ENCODE peak calls at places on chromosomes 2 and 18, in eight cellular contexts. One of them, this sample, is unnamed.

GRCh38 chr2:120456867-120457266 is 110.9 kb downstream of the INHBB start:
- DNase-seq in K562: no peak
- DNase-seq in stomach: no peak
- DNase-seq in esophagus squamous epithelium: no peak
- DNase-seq in body of pancreas: no peak
- DNase-seq in GM12878: no peak
- DNase-seq in IMR-90: no peak
- DNase-seq in adrenal gland: no peak
- DNase-seq in this sample: no peak

GRCh38 chr2:3246928-3247714 is 130.5 kb downstream of the EIPR1 start:
- DNase-seq in adrenal gland: no peak
- DNase-seq in body of pancreas: no peak
- DNase-seq in stomach: no peak
- DNase-seq in esophagus squamous epithelium: no peak
- DNase-seq in GM12878: no peak
- DNase-seq in K562: no peak
- DNase-seq in IMR-90: no peak
- DNase-seq in this sample: no peak

GRCh38 chr2:8413589-8414135 is 268.2 kb upstream of the ID2 start:
- DNase-seq in K562: no peak
- DNase-seq in GM12878: no peak
- DNase-seq in body of pancreas: peak
- DNase-seq in esophagus squamous epithelium: no peak
- DNase-seq in stomach: peak
- DNase-seq in IMR-90: peak
- DNase-seq in adrenal gland: no peak
- DNase-seq in this sample: no peak

GRCh38 chr2:46294185-46294836 is 2.9 kb upstream of the EPAS1 start:
- DNase-seq in stomach: no peak
- DNase-seq in adrenal gland: no peak
- DNase-seq in body of pancreas: no peak
- DNase-seq in esophagus squamous epithelium: no peak
- DNase-seq in K562: peak
- DNase-seq in IMR-90: no peak
- DNase-seq in GM12878: no peak
- DNase-seq in this sample: no peak

GRCh38 chr2:234690569-234691225 is 193.8 kb upstream of the ARL4C start:
- DNase-seq in stomach: no peak
- DNase-seq in esophagus squamous epithelium: no peak
- DNase-seq in K562: no peak
- DNase-seq in GM12878: no peak
- DNase-seq in IMR-90: peak
- DNase-seq in body of pancreas: no peak
- DNase-seq in adrenal gland: no peak
- DNase-seq in this sample: no peak

GRCh38 chr18:47558110-47558750 is 306.8 kb upstream of the SKOR2 start:
- DNase-seq in GM12878: peak
- DNase-seq in esophagus squamous epithelium: no peak
- DNase-seq in body of pancreas: no peak
- DNase-seq in IMR-90: no peak
- DNase-seq in stomach: no peak
- DNase-seq in K562: no peak
- DNase-seq in adrenal gland: no peak
- DNase-seq in this sample: no peak

GRCh38 chr2:23379220-23379695 is 5.7 kb upstream of the KLHL29 start:
- DNase-seq in esophagus squamous epithelium: no peak
- DNase-seq in stomach: no peak
- DNase-seq in K562: no peak
- DNase-seq in body of pancreas: no peak
- DNase-seq in adrenal gland: no peak
- DNase-seq in GM12878: peak
- DNase-seq in IMR-90: no peak
- DNase-seq in this sample: no peak

GRCh38 chr2:75560022-75560767 is 544 bp downstream of the EVA1A start:
- DNase-seq in K562: no peak
- DNase-seq in esophagus squamous epithelium: no peak
- DNase-seq in GM12878: no peak
- DNase-seq in body of pancreas: peak
- DNase-seq in IMR-90: peak
- DNase-seq in stomach: no peak
- DNase-seq in adrenal gland: no peak
- DNase-seq in this sample: no peak

GRCh38 chr2:240143801-240144648 is 3.6 kb upstream of the OTOS start:
- DNase-seq in adrenal gland: peak
- DNase-seq in body of pancreas: peak
- DNase-seq in IMR-90: peak
- DNase-seq in stomach: peak
- DNase-seq in K562: peak
- DNase-seq in GM12878: no peak
- DNase-seq in esophagus squamous epithelium: no peak
- DNase-seq in this sample: peak

GRCh38 chr2:86305195-86305975 is 32.0 kb downstream of the REEP1 start:
- DNase-seq in adrenal gland: no peak
- DNase-seq in stomach: no peak
- DNase-seq in K562: no peak
- DNase-seq in IMR-90: no peak
- DNase-seq in GM12878: no peak
- DNase-seq in esophagus squamous epithelium: no peak
- DNase-seq in body of pancreas: no peak
- DNase-seq in this sample: peak

GRCh38 chr2:219502618-219503017 is 3.9 kb downstream of the GMPPA start:
- DNase-seq in GM12878: no peak
- DNase-seq in adrenal gland: no peak
- DNase-seq in body of pancreas: no peak
- DNase-seq in esophagus squamous epithelium: no peak
- DNase-seq in stomach: no peak
- DNase-seq in IMR-90: no peak
- DNase-seq in K562: no peak
- DNase-seq in this sample: no peak

GRCh38 chr2:86747708-86748627 is 27.9 kb downstream of the RMND5A start:
- DNase-seq in GM12878: no peak
- DNase-seq in body of pancreas: peak
- DNase-seq in stomach: no peak
- DNase-seq in K562: no peak
- DNase-seq in IMR-90: peak
- DNase-seq in esophagus squamous epithelium: no peak
- DNase-seq in adrenal gland: no peak
- DNase-seq in this sample: no peak

GRCh38 chr18:13240060-13240725 is 21.6 kb downstream of the LDLRAD4 start:
- DNase-seq in adrenal gland: peak
- DNase-seq in body of pancreas: no peak
- DNase-seq in K562: no peak
- DNase-seq in GM12878: no peak
- DNase-seq in IMR-90: no peak
- DNase-seq in esophagus squamous epithelium: no peak
- DNase-seq in stomach: no peak
- DNase-seq in this sample: peak

GRCh38 chr2:79855264-79856006 is 342.6 kb downstream of the CTNNA2 start:
- DNase-seq in esophagus squamous epithelium: no peak
- DNase-seq in stomach: peak
- DNase-seq in K562: no peak
- DNase-seq in GM12878: no peak
- DNase-seq in adrenal gland: no peak
- DNase-seq in IMR-90: peak
- DNase-seq in body of pancreas: peak
- DNase-seq in this sample: no peak

GRCh38 chr2:3780477-3781402 is 77.4 kb downstream of the DCDC2C start:
- DNase-seq in body of pancreas: peak
- DNase-seq in esophagus squamous epithelium: no peak
- DNase-seq in GM12878: peak
- DNase-seq in IMR-90: peak
- DNase-seq in K562: peak
- DNase-seq in adrenal gland: peak
- DNase-seq in stomach: peak
- DNase-seq in this sample: peak

GRCh38 chr2:70089220-70089945 is 2.1 kb downstream of the PCBP1 start:
- DNase-seq in esophagus squamous epithelium: no peak
- DNase-seq in GM12878: no peak
- DNase-seq in IMR-90: no peak
- DNase-seq in K562: peak
- DNase-seq in adrenal gland: peak
- DNase-seq in stomach: peak
- DNase-seq in body of pancreas: peak
- DNase-seq in this sample: no peak

GRCh38 chr18:76686737-76687231 is 135.6 kb upstream of the ZNF236 start:
- DNase-seq in IMR-90: peak
- DNase-seq in GM12878: peak
- DNase-seq in stomach: peak
- DNase-seq in K562: no peak
- DNase-seq in body of pancreas: peak
- DNase-seq in adrenal gland: peak
- DNase-seq in esophagus squamous epithelium: no peak
- DNase-seq in this sample: peak

GRCh38 chr2:54966165-54966819 is 84.0 kb downstream of the RTN4 start:
- DNase-seq in K562: no peak
- DNase-seq in body of pancreas: no peak
- DNase-seq in IMR-90: no peak
- DNase-seq in esophagus squamous epithelium: no peak
- DNase-seq in GM12878: no peak
- DNase-seq in stomach: no peak
- DNase-seq in adrenal gland: no peak
- DNase-seq in this sample: no peak
- TF ChIP-seq CTCF in K562: no peak
- TF ChIP-seq CTCF in body of pancreas: no peak
- TF ChIP-seq CTCF in IMR-90: no peak
- TF ChIP-seq CTCF in esophagus squamous epithelium: no peak
- TF ChIP-seq CTCF in GM12878: no peak
- TF ChIP-seq CTCF in stomach: no peak
- TF ChIP-seq CTCF in adrenal gland: no peak
- TF ChIP-seq CTCF in this sample: no peak

GRCh38 chr2:133270550-133270949 is 297.7 kb downstream of the NCKAP5 start:
- DNase-seq in GM12878: no peak
- DNase-seq in IMR-90: no peak
- DNase-seq in esophagus squamous epithelium: no peak
- DNase-seq in K562: no peak
- DNase-seq in adrenal gland: no peak
- DNase-seq in stomach: no peak
- DNase-seq in body of pancreas: no peak
- DNase-seq in this sample: no peak

GRCh38 chr2:133271105-133271504 is 297.2 kb downstream of the NCKAP5 start:
- DNase-seq in stomach: no peak
- DNase-seq in IMR-90: peak
- DNase-seq in body of pancreas: no peak
- DNase-seq in esophagus squamous epithelium: no peak
- DNase-seq in K562: no peak
- DNase-seq in adrenal gland: no peak
- DNase-seq in GM12878: no peak
- DNase-seq in this sample: no peak

GRCh38 chr2:133266075-133266925 is 302.0 kb downstream of the NCKAP5 start:
- DNase-seq in body of pancreas: no peak
- DNase-seq in K562: no peak
- DNase-seq in stomach: peak
- DNase-seq in GM12878: no peak
- DNase-seq in adrenal gland: peak
- DNase-seq in IMR-90: no peak
- DNase-seq in esophagus squamous epithelium: no peak
- DNase-seq in this sample: no peak

GRCh38 chr2:133264951-133265949 is 303.0 kb downstream of the NCKAP5 start:
- DNase-seq in IMR-90: no peak
- DNase-seq in stomach: peak
- DNase-seq in adrenal gland: peak
- DNase-seq in esophagus squamous epithelium: no peak
- DNase-seq in K562: no peak
- DNase-seq in GM12878: no peak
- DNase-seq in body of pancreas: peak
- DNase-seq in this sample: no peak

GRCh38 chr2:133266926-133267590 is 301.2 kb downstream of the NCKAP5 start:
- DNase-seq in K562: no peak
- DNase-seq in GM12878: no peak
- DNase-seq in adrenal gland: no peak
- DNase-seq in body of pancreas: no peak
- DNase-seq in esophagus squamous epithelium: no peak
- DNase-seq in stomach: no peak
- DNase-seq in IMR-90: no peak
- DNase-seq in this sample: no peak
- H3K4me3 ChIP-seq in K562: no peak
- H3K4me3 ChIP-seq in GM12878: no peak
- H3K4me3 ChIP-seq in adrenal gland: peak
- H3K4me3 ChIP-seq in body of pancreas: no peak
- H3K4me3 ChIP-seq in esophagus squamous epithelium: peak
- H3K4me3 ChIP-seq in stomach: peak
- H3K4me3 ChIP-seq in IMR-90: peak
- H3K4me3 ChIP-seq in this sample: peak

GRCh38 chr2:107698861-107699260 is 127.8 kb upstream of the RGPD4 start:
- DNase-seq in esophagus squamous epithelium: no peak
- DNase-seq in GM12878: no peak
- DNase-seq in K562: no peak
- DNase-seq in adrenal gland: no peak
- DNase-seq in stomach: no peak
- DNase-seq in body of pancreas: no peak
- DNase-seq in IMR-90: no peak
- DNase-seq in this sample: no peak
- TF ChIP-seq POLR2A in esophagus squamous epithelium: no peak
- TF ChIP-seq POLR2A in GM12878: no peak
- TF ChIP-seq POLR2A in K562: no peak
- TF ChIP-seq POLR2A in adrenal gland: no peak
- TF ChIP-seq POLR2A in stomach: no peak
- TF ChIP-seq POLR2A in body of pancreas: no peak
- TF ChIP-seq POLR2A in IMR-90: no peak
- TF ChIP-seq POLR2A in this sample: no peak

GRCh38 chr2:113273031-113273551 is 5.6 kb downstream of the PAX8 start:
- DNase-seq in esophagus squamous epithelium: no peak
- DNase-seq in adrenal gland: no peak
- DNase-seq in IMR-90: peak
- DNase-seq in K562: no peak
- DNase-seq in stomach: peak
- DNase-seq in body of pancreas: no peak
- DNase-seq in GM12878: no peak
- DNase-seq in this sample: no peak
- TF ChIP-seq CTCF in esophagus squamous epithelium: no peak
- TF ChIP-seq CTCF in adrenal gland: no peak
- TF ChIP-seq CTCF in IMR-90: peak
- TF ChIP-seq CTCF in K562: no peak
- TF ChIP-seq CTCF in stomach: peak
- TF ChIP-seq CTCF in body of pancreas: no peak
- TF ChIP-seq CTCF in GM12878: peak
- TF ChIP-seq CTCF in this sample: no peak

GRCh38 chr2:96146151-96146880 is 1.1 kb upstream of the DUSP2 start:
- DNase-seq in IMR-90: peak
- DNase-seq in K562: peak
- DNase-seq in body of pancreas: peak
- DNase-seq in stomach: peak
- DNase-seq in GM12878: peak
- DNase-seq in esophagus squamous epithelium: no peak
- DNase-seq in adrenal gland: no peak
- DNase-seq in this sample: no peak
- H3K4me3 ChIP-seq in IMR-90: no peak
- H3K4me3 ChIP-seq in K562: no peak
- H3K4me3 ChIP-seq in body of pancreas: no peak
- H3K4me3 ChIP-seq in stomach: no peak
- H3K4me3 ChIP-seq in GM12878: peak
- H3K4me3 ChIP-seq in esophagus squamous epithelium: peak
- H3K4me3 ChIP-seq in adrenal gland: no peak
- H3K4me3 ChIP-seq in this sample: no peak